ENCODE peak calls at places on chromosomes 11 and 22, in nine cellular contexts. One of them, this sample, is unnamed.

GRCh38 chr11:130769782-130770565 is 146.3 kb downstream of the SNX19 start:
- DNase-seq in astrocyte of the cerebellum: no peak
- DNase-seq in pancreas: no peak
- DNase-seq in kidney: no peak
- DNase-seq in heart right ventricle: no peak
- DNase-seq in bronchial epithelial cell: peak
- DNase-seq in uterus: no peak
- DNase-seq in CD8-positive, alpha-beta T cell: no peak
- DNase-seq in H9: no peak
- DNase-seq in this sample: peak

GRCh38 chr11:120248551-120249278 is 8.8 kb downstream of the POU2F3 start:
- DNase-seq in H9: no peak
- DNase-seq in pancreas: no peak
- DNase-seq in CD8-positive, alpha-beta T cell: no peak
- DNase-seq in kidney: no peak
- DNase-seq in heart right ventricle: no peak
- DNase-seq in astrocyte of the cerebellum: peak
- DNase-seq in uterus: no peak
- DNase-seq in bronchial epithelial cell: peak
- DNase-seq in this sample: no peak

GRCh38 chr11:34614334-34615113 is 6.4 kb upstream of the EHF start:
- DNase-seq in kidney: no peak
- DNase-seq in heart right ventricle: no peak
- DNase-seq in astrocyte of the cerebellum: no peak
- DNase-seq in H9: no peak
- DNase-seq in pancreas: no peak
- DNase-seq in bronchial epithelial cell: no peak
- DNase-seq in uterus: no peak
- DNase-seq in CD8-positive, alpha-beta T cell: no peak
- DNase-seq in this sample: no peak

GRCh38 chr11:74988541-74989268 is at the start of gene NEU3:
- DNase-seq in CD8-positive, alpha-beta T cell: peak
- DNase-seq in H9: peak
- DNase-seq in pancreas: peak
- DNase-seq in kidney: peak
- DNase-seq in heart right ventricle: peak
- DNase-seq in bronchial epithelial cell: peak
- DNase-seq in astrocyte of the cerebellum: peak
- DNase-seq in uterus: peak
- DNase-seq in this sample: no peak

GRCh38 chr22:36422287-36423014 is 34.7 kb upstream of the MYH9 start:
- DNase-seq in H9: no peak
- DNase-seq in heart right ventricle: no peak
- DNase-seq in bronchial epithelial cell: no peak
- DNase-seq in astrocyte of the cerebellum: no peak
- DNase-seq in kidney: no peak
- DNase-seq in uterus: no peak
- DNase-seq in pancreas: no peak
- DNase-seq in CD8-positive, alpha-beta T cell: no peak
- DNase-seq in this sample: no peak

GRCh38 chr11:14388352-14388751 is 29.4 kb upstream of the RRAS2 start:
- DNase-seq in bronchial epithelial cell: no peak
- DNase-seq in CD8-positive, alpha-beta T cell: no peak
- DNase-seq in uterus: no peak
- DNase-seq in pancreas: no peak
- DNase-seq in kidney: no peak
- DNase-seq in astrocyte of the cerebellum: no peak
- DNase-seq in H9: no peak
- DNase-seq in heart right ventricle: no peak
- DNase-seq in this sample: no peak

GRCh38 chr11:101912823-101913284 is 2.0 kb upstream of the CEP126 start:
- DNase-seq in bronchial epithelial cell: peak
- DNase-seq in astrocyte of the cerebellum: no peak
- DNase-seq in H9: no peak
- DNase-seq in kidney: no peak
- DNase-seq in heart right ventricle: no peak
- DNase-seq in CD8-positive, alpha-beta T cell: no peak
- DNase-seq in pancreas: no peak
- DNase-seq in uterus: no peak
- DNase-seq in this sample: peak

GRCh38 chr11:79087238-79087956 is 353.4 kb downstream of the TENM4 start:
- DNase-seq in bronchial epithelial cell: peak
- DNase-seq in CD8-positive, alpha-beta T cell: no peak
- DNase-seq in H9: no peak
- DNase-seq in kidney: no peak
- DNase-seq in pancreas: no peak
- DNase-seq in astrocyte of the cerebellum: peak
- DNase-seq in uterus: no peak
- DNase-seq in heart right ventricle: no peak
- DNase-seq in this sample: no peak

GRCh38 chr11:9571071-9571765 is 2.3 kb upstream of the WEE1 start:
- DNase-seq in kidney: no peak
- DNase-seq in pancreas: no peak
- DNase-seq in astrocyte of the cerebellum: no peak
- DNase-seq in H9: no peak
- DNase-seq in uterus: no peak
- DNase-seq in bronchial epithelial cell: no peak
- DNase-seq in heart right ventricle: no peak
- DNase-seq in CD8-positive, alpha-beta T cell: no peak
- DNase-seq in this sample: no peak

GRCh38 chr11:31799036-31799793 is 11.9 kb downstream of the PAX6 start:
- DNase-seq in uterus: no peak
- DNase-seq in astrocyte of the cerebellum: no peak
- DNase-seq in bronchial epithelial cell: no peak
- DNase-seq in kidney: no peak
- DNase-seq in H9: no peak
- DNase-seq in CD8-positive, alpha-beta T cell: no peak
- DNase-seq in pancreas: no peak
- DNase-seq in heart right ventricle: no peak
- DNase-seq in this sample: no peak

GRCh38 chr11:27485930-27486773 is 13.6 kb upstream of the LGR4 start:
- DNase-seq in uterus: peak
- DNase-seq in CD8-positive, alpha-beta T cell: no peak
- DNase-seq in heart right ventricle: no peak
- DNase-seq in bronchial epithelial cell: peak
- DNase-seq in pancreas: no peak
- DNase-seq in kidney: no peak
- DNase-seq in astrocyte of the cerebellum: peak
- DNase-seq in H9: no peak
- DNase-seq in this sample: no peak

GRCh38 chr11:93842461-93842860 is 8.0 kb downstream of the VSTM5 start:
- DNase-seq in kidney: no peak
- DNase-seq in pancreas: no peak
- DNase-seq in CD8-positive, alpha-beta T cell: no peak
- DNase-seq in H9: peak
- DNase-seq in astrocyte of the cerebellum: peak
- DNase-seq in uterus: no peak
- DNase-seq in bronchial epithelial cell: peak
- DNase-seq in heart right ventricle: no peak
- DNase-seq in this sample: no peak

GRCh38 chr11:32434116-32434386 is 1.3 kb downstream of the WT1 start:
- DNase-seq in astrocyte of the cerebellum: no peak
- DNase-seq in H9: no peak
- DNase-seq in pancreas: no peak
- DNase-seq in uterus: no peak
- DNase-seq in CD8-positive, alpha-beta T cell: no peak
- DNase-seq in bronchial epithelial cell: no peak
- DNase-seq in heart right ventricle: no peak
- DNase-seq in kidney: no peak
- DNase-seq in this sample: no peak

GRCh38 chr22:45842141-45842831 is 134.7 kb downstream of the WNT7B start:
- DNase-seq in CD8-positive, alpha-beta T cell: no peak
- DNase-seq in uterus: no peak
- DNase-seq in pancreas: no peak
- DNase-seq in bronchial epithelial cell: peak
- DNase-seq in heart right ventricle: no peak
- DNase-seq in kidney: no peak
- DNase-seq in H9: no peak
- DNase-seq in astrocyte of the cerebellum: peak
- DNase-seq in this sample: no peak

GRCh38 chr22:17875156-17875555 is 100.9 kb upstream of the BID start:
- DNase-seq in CD8-positive, alpha-beta T cell: no peak
- DNase-seq in kidney: no peak
- DNase-seq in uterus: no peak
- DNase-seq in pancreas: no peak
- DNase-seq in H9: no peak
- DNase-seq in heart right ventricle: no peak
- DNase-seq in astrocyte of the cerebellum: no peak
- DNase-seq in bronchial epithelial cell: no peak
- DNase-seq in this sample: no peak
- TF ChIP-seq CTCF in CD8-positive, alpha-beta T cell: no peak
- TF ChIP-seq CTCF in kidney: no peak
- TF ChIP-seq CTCF in uterus: no peak
- TF ChIP-seq CTCF in pancreas: no peak
- TF ChIP-seq CTCF in H9: no peak
- TF ChIP-seq CTCF in heart right ventricle: no peak
- TF ChIP-seq CTCF in astrocyte of the cerebellum: no peak
- TF ChIP-seq CTCF in bronchial epithelial cell: no peak
- TF ChIP-seq CTCF in this sample: no peak

DNA sequence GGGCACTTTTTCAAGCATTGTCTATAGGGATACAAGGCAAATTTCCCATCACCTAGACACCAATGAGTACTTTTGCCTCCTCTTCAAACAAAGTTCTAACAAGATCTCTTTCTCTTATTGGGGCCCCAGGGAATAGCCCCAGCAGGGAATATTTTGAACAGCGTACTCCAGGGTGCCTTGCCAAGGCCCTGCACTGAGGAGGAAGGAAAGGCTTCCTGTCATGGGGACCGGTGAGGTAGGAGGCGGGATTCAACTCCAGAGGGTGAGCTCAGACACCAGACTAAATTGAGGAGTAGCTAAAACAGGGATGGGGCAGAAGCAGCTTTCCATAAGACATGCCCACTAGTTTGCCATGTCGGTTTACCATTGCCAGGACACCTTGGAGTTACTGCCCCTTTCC is 28.0 kb upstream of the OR56B4 start:
- DNase-seq in CD8-positive, alpha-beta T cell: no peak
- DNase-seq in uterus: no peak
- DNase-seq in pancreas: no peak
- DNase-seq in bronchial epithelial cell: no peak
- DNase-seq in heart right ventricle: no peak
- DNase-seq in kidney: no peak
- DNase-seq in H9: no peak
- DNase-seq in astrocyte of the cerebellum: no peak
- DNase-seq in this sample: no peak
- TF ChIP-seq CTCF in CD8-positive, alpha-beta T cell: no peak
- TF ChIP-seq CTCF in uterus: no peak
- TF ChIP-seq CTCF in pancreas: no peak
- TF ChIP-seq CTCF in bronchial epithelial cell: no peak
- TF ChIP-seq CTCF in heart right ventricle: no peak
- TF ChIP-seq CTCF in kidney: no peak
- TF ChIP-seq CTCF in H9: no peak
- TF ChIP-seq CTCF in astrocyte of the cerebellum: no peak
- TF ChIP-seq CTCF in this sample: no peak

DNA sequence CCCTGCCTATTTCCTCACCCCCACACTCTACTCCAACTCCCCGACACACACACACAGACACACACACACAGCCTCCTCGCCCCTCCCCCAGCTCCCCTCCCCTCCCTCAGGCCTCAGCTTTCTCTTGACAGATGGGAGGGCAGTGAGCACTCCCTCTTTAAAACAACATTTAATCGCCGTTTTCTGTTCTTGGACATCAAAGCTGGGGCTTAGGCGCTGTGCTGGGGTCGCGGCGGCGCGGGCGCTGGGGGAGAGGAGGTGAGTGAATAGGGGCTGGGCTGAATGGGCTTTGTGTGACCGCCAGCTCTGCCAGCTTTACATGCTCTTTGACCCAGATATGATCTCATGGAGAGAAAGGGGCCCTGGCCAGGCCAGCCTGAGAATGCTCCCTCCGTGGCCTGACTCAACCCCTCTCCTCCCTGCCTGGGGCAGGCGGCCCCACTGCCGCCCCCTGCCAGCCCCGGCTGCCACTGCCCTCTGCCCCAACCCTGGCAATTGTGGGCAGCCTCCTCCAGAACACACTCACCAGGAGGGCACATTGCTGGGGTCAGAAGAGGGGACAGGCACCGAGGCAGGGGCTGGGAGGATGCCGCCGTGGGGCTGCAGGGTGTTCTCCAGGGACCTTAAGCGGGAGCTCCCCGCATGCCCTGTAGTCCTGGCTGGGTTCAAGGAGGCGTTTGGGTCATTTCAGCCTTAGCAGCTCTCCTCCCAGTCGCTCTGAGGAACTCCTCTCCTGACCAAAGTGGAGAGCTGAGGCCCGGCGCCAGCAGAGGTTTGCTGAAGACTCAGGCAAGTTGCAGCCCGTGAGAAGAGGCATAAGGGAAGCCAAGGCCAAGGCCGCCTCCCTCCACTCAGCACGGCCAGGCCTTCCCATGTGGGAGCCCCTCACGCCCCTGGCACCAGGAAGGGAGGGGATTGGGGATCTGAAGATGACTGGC is 38.3 kb upstream of the NNMT start:
- DNase-seq in CD8-positive, alpha-beta T cell: no peak
- DNase-seq in pancreas: no peak
- DNase-seq in H9: peak
- DNase-seq in bronchial epithelial cell: peak
- DNase-seq in astrocyte of the cerebellum: no peak
- DNase-seq in kidney: no peak
- DNase-seq in heart right ventricle: peak
- DNase-seq in uterus: peak
- DNase-seq in this sample: no peak
- TF ChIP-seq CTCF in CD8-positive, alpha-beta T cell: no peak
- TF ChIP-seq CTCF in pancreas: no peak
- TF ChIP-seq CTCF in H9: peak
- TF ChIP-seq CTCF in bronchial epithelial cell: peak
- TF ChIP-seq CTCF in astrocyte of the cerebellum: peak
- TF ChIP-seq CTCF in kidney: peak
- TF ChIP-seq CTCF in heart right ventricle: no peak
- TF ChIP-seq CTCF in uterus: peak
- TF ChIP-seq CTCF in this sample: peak

DNA sequence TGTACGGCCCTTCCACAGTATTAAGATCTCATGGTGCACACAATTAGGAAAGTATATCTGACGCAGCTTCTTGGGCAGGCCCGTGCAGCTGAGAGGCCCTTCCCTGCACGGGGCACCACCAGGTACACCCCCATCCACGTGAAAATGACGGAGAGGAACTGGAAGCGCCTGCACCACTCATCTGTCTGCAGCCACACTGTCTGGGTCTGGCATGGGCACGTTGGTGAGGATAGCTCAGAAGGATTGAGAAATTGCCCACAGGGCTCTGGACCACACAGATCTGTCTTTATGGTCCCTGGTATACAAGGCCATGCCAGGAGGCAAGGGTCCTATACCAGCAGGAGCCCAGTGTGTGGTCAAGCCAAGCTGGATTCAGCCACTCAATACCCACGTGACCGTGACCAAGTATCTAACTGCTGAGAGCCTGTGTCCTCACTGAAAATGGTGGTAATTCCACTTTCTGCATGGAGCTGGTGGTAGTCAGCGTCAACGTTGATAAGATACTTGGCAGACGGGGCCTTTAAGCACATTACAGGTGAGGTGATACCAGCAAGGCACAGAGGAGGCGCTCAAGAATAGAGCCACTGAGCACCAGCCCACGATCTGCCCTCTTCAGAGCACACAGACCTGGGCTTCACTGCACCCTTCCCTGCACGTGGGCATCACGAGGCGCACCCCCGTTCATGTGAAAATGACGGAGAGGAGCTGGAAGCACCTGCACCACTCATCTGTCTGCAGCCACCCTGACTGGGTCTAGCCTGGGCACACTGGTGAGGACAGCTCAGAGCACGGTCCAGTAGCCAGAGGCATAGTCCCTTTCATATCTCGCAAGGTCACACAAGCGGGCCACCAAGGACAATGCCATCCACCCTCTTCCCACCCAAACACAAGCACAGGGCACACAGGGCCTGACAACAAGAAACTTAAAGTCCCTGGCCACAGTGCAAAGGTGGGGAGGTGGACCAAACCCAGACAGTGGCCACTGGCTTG is 28.4 kb downstream of the SHANK2 start:
- DNase-seq in uterus: no peak
- DNase-seq in kidney: no peak
- DNase-seq in heart right ventricle: no peak
- DNase-seq in astrocyte of the cerebellum: no peak
- DNase-seq in bronchial epithelial cell: no peak
- DNase-seq in pancreas: no peak
- DNase-seq in CD8-positive, alpha-beta T cell: no peak
- DNase-seq in H9: no peak
- DNase-seq in this sample: no peak
- TF ChIP-seq CTCF in uterus: no peak
- TF ChIP-seq CTCF in kidney: no peak
- TF ChIP-seq CTCF in heart right ventricle: no peak
- TF ChIP-seq CTCF in astrocyte of the cerebellum: no peak
- TF ChIP-seq CTCF in bronchial epithelial cell: no peak
- TF ChIP-seq CTCF in pancreas: no peak
- TF ChIP-seq CTCF in CD8-positive, alpha-beta T cell: no peak
- TF ChIP-seq CTCF in H9: peak
- TF ChIP-seq CTCF in this sample: no peak